ENCODE peak calls at places on chromosomes 7 and 10, in six cellular contexts. P is left ventricle myocardium inferior, O is psoas muscle, S is heart left ventricle, X is GM12878, Q is GM23338. F is an unnamed sample.

GRCh38 chr10:132873395-132873794 is 69.0 kb downstream of the CFAP46 start:
- DNase-seq in P (no peak), O (peak), S (no peak), X (no peak), Q (no peak), F (peak)

GRCh38 chr7:42198296-42198695 is 38.7 kb downstream of the GLI3 start:
- DNase-seq in P (no peak), O (no peak), S (no peak), X (no peak), Q (no peak), F (no peak)

GRCh38 chr10:7409732-7410168 is 1.1 kb downstream of the SFMBT2 start:
- DNase-seq in P (no peak), O (no peak), S (no peak), X (no peak), Q (no peak), F (no peak)

GRCh38 chr10:115895196-115895595 is 377.8 kb downstream of the GFRA1 start:
- DNase-seq in P (no peak), O (no peak), S (no peak), X (no peak), Q (no peak), F (no peak)

GRCh38 chr10:88045116-88045515 is 181.7 kb downstream of the PTEN start:
- DNase-seq in P (no peak), O (no peak), S (no peak), X (no peak), Q (no peak), F (no peak)

GRCh38 chr7:84492565-84493034 is 298.0 kb upstream of the SEMA3A start:
- DNase-seq in P (no peak), O (no peak), S (no peak), X (no peak), Q (no peak), F (no peak)

GRCh38 chr10:20879136-20879535 is 18.0 kb downstream of the NEBL start:
- DNase-seq in P (no peak), O (no peak), S (no peak), X (no peak), Q (no peak), F (no peak)

GRCh38 chr7:50734246-50734645 is 48.5 kb downstream of the GRB10 start:
- DNase-seq in P (no peak), O (no peak), S (no peak), X (no peak), Q (no peak), F (no peak)

GRCh38 chr7:36216063-36216684 is 63.1 kb downstream of the EEPD1 start:
- DNase-seq in P (no peak), O (peak), S (no peak), X (no peak), Q (no peak), F (no peak)

GRCh38 chr10:91162495-91163268 is 57.8 kb upstream of the PCGF5 start:
- DNase-seq in P (peak), O (peak), S (peak), X (no peak), Q (peak), F (peak)

GRCh38 chr7:108158766-108159165 is 28.6 kb upstream of the LAMB4 start:
- DNase-seq in P (no peak), O (no peak), S (no peak), X (no peak), Q (no peak), F (no peak)

GRCh38 chr10:86899670-86900276 is 57.6 kb downstream of the MMRN2 start:
- DNase-seq in P (peak), O (no peak), S (peak), X (no peak), Q (peak), F (no peak)

GRCh38 chr7:17520941-17521340 is 222.5 kb downstream of the AHR start:
- DNase-seq in P (no peak), O (no peak), S (no peak), X (no peak), Q (no peak), F (no peak)

GRCh38 chr7:150977382-150978135 is 562 bp downstream of the KCNH2 start:
- DNase-seq in P (no peak), O (no peak), S (no peak), X (no peak), Q (peak), F (no peak)

GRCh38 chr7:150981644-150982043 is 3.5 kb upstream of the KCNH2 start:
- DNase-seq in P (no peak), O (no peak), S (no peak), X (no peak), Q (no peak), F (no peak)

GRCh38 chr7:150978136-150978789 is at the start of gene KCNH2:
- DNase-seq in P (peak), O (no peak), S (peak), X (no peak), Q (peak), F (no peak)

GRCh38 chr7:150980663-150981062 is 2.5 kb upstream of the KCNH2 start:
- DNase-seq in P (no peak), O (no peak), S (no peak), X (no peak), Q (peak), F (no peak)

GRCh38 chr7:150979706-150980390 is 1.7 kb upstream of the KCNH2 start:
- DNase-seq in P (no peak), O (no peak), S (no peak), X (no peak), Q (no peak), F (no peak)
- H3K4me3 ChIP-seq in P (no peak), O (no peak), S (no peak), X (no peak), Q (peak), F (no peak)

DNA sequence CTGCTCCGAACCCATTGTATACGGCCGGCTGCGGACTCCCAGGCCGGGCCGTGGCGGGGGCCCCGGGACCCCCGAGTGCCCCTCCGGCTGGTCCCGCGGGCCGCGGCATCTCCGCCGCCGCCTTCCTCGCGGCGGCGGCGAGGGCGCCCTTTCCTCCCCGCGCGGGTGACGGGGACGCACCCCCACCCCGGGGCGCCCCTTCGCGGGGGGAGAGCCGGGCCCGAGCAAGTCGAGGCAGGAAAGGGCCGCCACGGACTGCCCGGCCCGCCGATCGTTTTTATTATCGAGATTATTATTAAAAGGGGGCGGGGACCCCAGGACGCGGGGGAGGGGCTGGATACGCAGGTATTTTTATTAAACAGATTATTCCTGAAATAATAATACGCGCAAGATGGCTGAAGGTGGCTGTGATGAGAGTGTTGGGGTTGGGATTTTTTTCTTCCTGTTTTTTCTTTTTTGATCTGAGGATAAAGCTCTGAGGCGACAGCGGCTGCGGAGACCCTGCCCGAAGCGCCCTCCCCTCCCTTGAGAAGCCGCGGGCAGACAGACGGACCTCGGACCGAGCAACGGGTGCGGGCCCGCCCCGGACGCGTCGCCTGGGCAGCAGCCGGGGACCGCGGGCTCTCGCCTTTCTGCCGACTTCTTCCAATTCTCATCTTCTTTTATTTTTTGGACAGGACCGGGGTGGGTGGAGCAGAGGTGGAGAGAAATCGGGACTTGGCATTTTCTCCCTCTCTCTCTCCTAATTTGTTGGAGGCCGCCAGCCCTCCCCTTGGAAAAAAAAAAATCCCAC is 1.5 kb upstream of the TRIM8 start:
- DNase-seq in P (peak), O (peak), S (no peak), X (no peak), Q (peak), F (peak)
- TF ChIP-seq CTCF in P (no peak), O (no peak), S (no peak), X (no peak), Q (no peak), F (no peak)

GRCh38 chr7:37784015-37784414 is 64.4 kb upstream of the NME8 start:
- DNase-seq in P (no peak), O (no peak), S (no peak), X (peak), Q (no peak), F (no peak)

GRCh38 chr7:37786741-37787569 is 61.4 kb upstream of the NME8 start:
- DNase-seq in P (no peak), O (no peak), S (no peak), X (peak), Q (no peak), F (no peak)

GRCh38 chr7:37782166-37782565 is 66.2 kb upstream of the NME8 start:
- DNase-seq in P (no peak), O (no peak), S (no peak), X (no peak), Q (no peak), F (no peak)
- H3K27ac ChIP-seq in P (no peak), O (no peak), S (no peak), X (no peak), Q (no peak), F (no peak)

GRCh38 chr10:114303556-114303955 is 64.5 kb downstream of the VWA2 start:
- DNase-seq in P (no peak), O (no peak), S (no peak), X (no peak), Q (no peak), F (no peak)

GRCh38 chr10:114301951-114302710 is 63.1 kb downstream of the VWA2 start:
- DNase-seq in P (no peak), O (peak), S (no peak), X (no peak), Q (no peak), F (peak)

GRCh38 chr10:114305521-114305925 is 66.5 kb downstream of the VWA2 start:
- DNase-seq in P (no peak), O (no peak), S (no peak), X (no peak), Q (no peak), F (peak)

GRCh38 chr10:114304566-114305421 is 65.7 kb downstream of the VWA2 start:
- DNase-seq in P (peak), O (no peak), S (peak), X (no peak), Q (peak), F (peak)

GRCh38 chr10:114304017-114304565 is 65.0 kb downstream of the VWA2 start:
- DNase-seq in P (peak), O (peak), S (peak), X (peak), Q (peak), F (no peak)
- H3K4me3 ChIP-seq in P (peak), O (peak), S (peak), X (peak), Q (peak), F (peak)

DNA sequence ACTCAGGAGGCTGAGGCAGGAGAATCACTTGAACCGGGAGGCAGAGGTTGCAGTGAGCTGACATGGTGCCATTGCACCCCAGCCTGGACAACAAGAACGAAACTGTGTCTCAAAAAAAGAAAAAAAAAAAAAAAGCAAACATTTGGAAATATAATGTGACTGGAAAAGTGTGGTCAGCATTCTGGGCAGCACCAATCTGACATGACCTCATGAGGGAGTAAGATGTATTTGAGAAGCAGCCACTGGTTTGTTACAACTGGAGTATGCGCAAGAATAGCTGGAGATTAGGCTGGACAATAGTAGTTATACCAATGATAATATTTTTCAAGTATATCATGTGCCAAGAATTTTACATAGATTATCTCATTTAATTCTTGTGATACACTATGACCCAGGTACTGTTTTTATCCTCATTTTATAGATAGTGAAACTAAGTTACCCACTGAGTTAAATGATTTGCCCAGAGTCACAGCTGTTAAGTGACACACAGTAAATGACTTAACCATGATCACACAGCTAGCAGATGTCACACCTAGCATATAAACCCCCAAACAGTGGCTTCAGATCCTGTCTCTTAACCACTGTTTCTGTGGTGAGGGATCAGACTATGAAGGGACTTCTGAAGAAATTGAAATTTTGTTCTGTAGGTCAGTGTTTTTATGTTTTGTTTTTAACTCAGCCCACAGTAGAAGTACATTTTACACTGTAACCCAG is 11.1 kb downstream of the MCU start:
- DNase-seq in P (no peak), O (no peak), S (no peak), X (no peak), Q (no peak), F (no peak)
- TF ChIP-seq CTCF in P (no peak), O (no peak), S (peak), X (no peak), Q (no peak), F (no peak)

GRCh38 chr10:101290415-101290814 is 61.2 kb upstream of the LBX1 start:
- DNase-seq in P (no peak), O (no peak), S (no peak), X (no peak), Q (no peak), F (no peak)

GRCh38 chr10:101291254-101292193 is 62.3 kb upstream of the LBX1 start:
- DNase-seq in P (peak), O (peak), S (peak), X (no peak), Q (peak), F (no peak)

GRCh38 chr10:101294109-101294508 is 59.9 kb upstream of the BTRC start:
- DNase-seq in P (no peak), O (no peak), S (no peak), X (no peak), Q (no peak), F (no peak)

GRCh38 chr10:101293007-101293723 is 60.8 kb upstream of the BTRC start:
- DNase-seq in P (no peak), O (no peak), S (no peak), X (no peak), Q (peak), F (no peak)

GRCh38 chr10:101292194-101293006 is 61.6 kb upstream of the BTRC start:
- DNase-seq in P (peak), O (peak), S (peak), X (no peak), Q (peak), F (no peak)
- H3K27ac ChIP-seq in P (peak), O (peak), S (no peak), X (no peak), Q (no peak), F (no peak)

GRCh38 chr7:38548605-38549004 is 82.6 kb downstream of the AMPH start:
- DNase-seq in P (no peak), O (no peak), S (no peak), X (no peak), Q (no peak), F (no peak)
- H3K4me3 ChIP-seq in P (no peak), O (no peak), S (no peak), X (no peak), Q (no peak), F (no peak)